ENCODE peak calls at places on chromosomes 16 and 17, in six cellular contexts. O is ascending aorta, D is right lobe of liver, R is aorta, X is OCI-LY7, Q is heart right ventricle. E is an unnamed sample.

GRCh38 chr17:10735251-10735650 is 5.4 kb upstream of the TMEM220 start:
- DNase-seq in R (no peak), O (peak; percentile 46), X (no peak), Q (no peak), D (no peak), E (no peak)

GRCh38 chr16:47664653-47665325 is 203.7 kb downstream of the PHKB start:
- DNase-seq in R (no peak), Q (no peak), O (no peak), D (no peak), X (no peak), E (no peak)

GRCh38 chr17:43468746-43469544 is 14.8 kb upstream of the DHX8 start:
- DNase-seq in R (no peak), O (no peak), Q (no peak), D (no peak), X (no peak), E (no peak)

GRCh38 chr17:27569257-27569722 is 61.7 kb upstream of the LGALS9 start:
- DNase-seq in O (no peak), D (no peak), X (peak; percentile 51), Q (no peak), R (no peak), E (no peak)

GRCh38 chr17:33527290-33527689 is 234.2 kb upstream of the ASIC2 start:
- DNase-seq in Q (no peak), R (no peak), D (no peak), O (no peak), X (no peak), E (no peak)

GRCh38 chr16:886802-887731 is 83.7 kb downstream of the LMF1 start:
- DNase-seq in R (no peak), D (peak; percentile 45), O (no peak), Q (no peak), X (no peak), E (no peak)

GRCh38 chr17:27384261-27384701 is 72.0 kb upstream of the KSR1 start:
- DNase-seq in O (peak; percentile 92), Q (peak; percentile 61), R (peak; percentile 91), X (no peak), D (peak; percentile 72), E (no peak)

GRCh38 chr16:2799205-2799851 is 1.1 kb downstream of the PRSS41 start:
- DNase-seq in R (peak; percentile 58), D (peak; percentile 28), Q (no peak), O (no peak), X (no peak), E (no peak)

GRCh38 chr16:46972429-46972970 is 974 bp downstream of the DNAJA2 start:
- DNase-seq in X (peak; percentile 60), O (no peak), R (no peak), D (no peak), Q (no peak), E (no peak)

GRCh38 chr16:77043076-77043475 is 147.9 kb upstream of the MON1B start:
- DNase-seq in D (no peak), X (peak; percentile 69), Q (no peak), R (no peak), O (no peak), E (no peak)

GRCh38 chr17:2076461-2076984 is 21.6 kb downstream of the HIC1 start:
- DNase-seq in X (no peak), R (no peak), O (no peak), D (no peak), Q (no peak), E (no peak)

GRCh38 chr16:2195316-2196161 is 866 bp downstream of the CASKIN1 start:
- DNase-seq in R (no peak), D (no peak), O (no peak), X (no peak), Q (no peak), E (no peak)

GRCh38 chr17:41869426-41869825 is 4.2 kb upstream of the KLHL11 start:
- DNase-seq in X (no peak), R (no peak), D (peak; percentile 68), O (no peak), Q (no peak), E (no peak)

GRCh38 chr17:36687736-36688135 is 86.4 kb downstream of the MRM1 start:
- DNase-seq in R (no peak), O (no peak), X (no peak), D (no peak), Q (no peak), E (no peak)

GRCh38 chr16:54504372-54504771 is 217.8 kb upstream of the IRX3 start:
- DNase-seq in R (no peak), D (no peak), X (no peak), Q (no peak), O (no peak), E (no peak)

GRCh38 chr16:60645541-60645940 is 1390.7 kb downstream of the CDH8 start:
- DNase-seq in O (no peak), Q (no peak), D (no peak), R (no peak), X (no peak), E (no peak)

GRCh38 chr16:35752012-35752772 is 2292.8 kb downstream of the TP53TG3F start:
- DNase-seq in X (no peak), Q (no peak), O (peak; percentile 37), R (no peak), D (no peak), E (no peak)

GRCh38 chr16:35750701-35751104 is 2291.3 kb downstream of the TP53TG3F start:
- DNase-seq in O (peak; percentile 42), Q (no peak), X (no peak), D (no peak), R (no peak), E (no peak)

GRCh38 chr16:35751191-35751941 is 2292.0 kb downstream of the TP53TG3F start:
- DNase-seq in R (no peak), D (no peak), O (peak; percentile 46), Q (peak; percentile 6), X (no peak), E (no peak)

GRCh38 chr16:35754391-35755369 is 2295.3 kb downstream of the TP53TG3F start:
- DNase-seq in O (no peak), Q (no peak), R (no peak), X (no peak), D (no peak), E (no peak)

GRCh38 chr16:35753559-35754390 is 2294.4 kb downstream of the TP53TG3F start:
- DNase-seq in R (no peak), O (no peak), X (no peak), Q (no peak), D (no peak), E (no peak)
- H3K9me3 ChIP-seq in R (no peaks in the 10 kb centered on the region), O (no peaks in the 10 kb centered on the region), X (peaks cover 13% of the 10 kb centered on the region), Q (no peaks in the 10 kb centered on the region), D (no peaks in the 10 kb centered on the region), E (no peaks in the 10 kb centered on the region)

GRCh38 chr17:57391076-57391825 is 134.9 kb downstream of the MSI2 start:
- DNase-seq in R (no peak), X (no peak), O (no peak), Q (no peak), D (no peak), E (no peak)

GRCh38 chr17:57391857-57392256 is 135.5 kb downstream of the MSI2 start:
- DNase-seq in R (no peak), Q (no peak), X (no peak), D (no peak), O (no peak), E (no peak)

GRCh38 chr17:57395721-57396321 is 139.5 kb downstream of the MSI2 start:
- DNase-seq in D (no peak), R (no peak), O (no peak), Q (no peak), X (no peak), E (no peak)

GRCh38 chr17:57394375-57394774 is 138.1 kb downstream of the MSI2 start:
- DNase-seq in Q (no peak), X (no peak), R (no peak), D (no peak), O (no peak), E (no peak)

GRCh38 chr17:57393368-57393767 is 137.0 kb downstream of the MSI2 start:
- DNase-seq in Q (no peak), O (no peak), D (no peak), R (no peak), X (peak; percentile 27), E (no peak)
- H3K9me3 ChIP-seq in Q (no peaks in the 10 kb centered on the region), O (peaks cover 16% of the 10 kb centered on the region), D (no peaks in the 10 kb centered on the region), R (peaks cover 1% of the 10 kb centered on the region), X (peaks cover 20% of the 10 kb centered on the region), E (no peaks in the 10 kb centered on the region)

DNA sequence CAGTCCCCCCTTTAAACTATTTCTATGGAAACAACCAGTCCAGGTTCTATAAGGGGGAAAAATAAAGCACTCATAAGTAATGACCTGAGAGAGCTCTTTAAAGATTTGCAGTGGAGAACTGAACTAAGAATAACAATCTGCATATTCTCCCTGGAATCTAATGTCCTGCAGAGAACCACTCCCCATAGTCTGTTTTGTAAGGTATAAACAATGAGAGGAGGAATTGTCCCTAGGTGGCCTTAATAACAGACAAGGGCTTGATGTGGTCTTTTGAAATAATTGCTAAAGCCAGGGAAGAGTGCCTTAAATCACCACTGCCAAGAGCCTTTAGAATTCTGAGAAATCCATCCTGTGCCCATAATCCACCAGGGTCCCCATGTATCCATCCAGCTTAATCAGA is 106.3 kb downstream of the CDH11 start:
- DNase-seq in X (no peak), R (no peak), D (no peak), O (no peak), Q (no peak), E (no peak)
- H3K9me3 ChIP-seq in X (no peaks in the 10 kb centered on the region), R (no peaks in the 10 kb centered on the region), D (no peaks in the 10 kb centered on the region), O (no peaks in the 10 kb centered on the region), Q (no peaks in the 10 kb centered on the region), E (no peaks in the 10 kb centered on the region)

DNA sequence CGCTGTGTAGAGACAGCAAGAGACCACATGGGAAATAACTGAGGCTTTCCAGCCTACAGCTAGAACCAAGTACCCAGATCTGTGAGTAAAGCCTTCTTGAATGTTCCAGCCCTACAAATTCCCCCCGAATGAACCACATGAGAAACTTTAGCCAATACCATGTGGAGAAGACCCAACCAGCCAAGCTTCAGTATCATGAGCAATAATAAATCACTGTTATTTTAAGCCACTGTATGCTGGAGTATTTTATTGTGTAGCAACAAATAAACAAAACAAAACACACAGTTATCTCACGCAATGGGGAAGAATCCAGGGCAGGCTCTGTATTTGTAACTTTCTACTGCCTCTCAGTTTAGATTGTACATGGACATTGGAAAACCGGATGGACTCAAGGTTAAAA is 426.2 kb downstream of the CDH11 start:
- DNase-seq in X (no peak), R (no peak), D (no peak), Q (no peak), O (no peak), E (no peak)
- H3K9me3 ChIP-seq in X (no peaks in the 10 kb centered on the region), R (no peaks in the 10 kb centered on the region), D (no peaks in the 10 kb centered on the region), Q (no peaks in the 10 kb centered on the region), O (no peaks in the 10 kb centered on the region), E (no peaks in the 10 kb centered on the region)